ENCODE peak calls at places on chromosomes 12 and 14, in five cellular contexts. U, O, X, W and S are unnamed samples.

GRCh38 chr12:115325858-115326257 is 641.9 kb upstream of the TBX3 start:
- DNase-seq in W (no peak), X (no peak), O (peak; percentile 14), U (no peak), S (no peak)

GRCh38 chr12:120064054-120064940 is 52.3 kb downstream of the RAB35 start:
- DNase-seq in U (peak; percentile 74), W (no peak), X (no peak), O (no peak), S (no peak)

GRCh38 chr14:77980475-77981321 is 180.8 kb downstream of the ADCK1 start:
- DNase-seq in O (no peak), X (peak; percentile 68), U (peak; percentile 62), W (peak; percentile 38), S (peak; percentile 58)

GRCh38 chr12:120739821-120740613 is 14.4 kb downstream of the ACADS start:
- DNase-seq in O (no peak), U (no peak), X (no peak), W (no peak), S (no peak)

GRCh38 chr14:78135450-78135891 is 34.7 kb upstream of the NRXN3 start:
- DNase-seq in O (peak; percentile 24), U (no peak), X (no peak), W (no peak), S (no peak)

GRCh38 chr14:106848330-106849121 is 1322.1 kb downstream of the TMEM121 start:
- DNase-seq in U (peak; percentile 61), X (no peak), W (peak; percentile 41), O (peak; percentile 86), S (no peak)

GRCh38 chr12:89969098-89969497 is 260.5 kb upstream of the ATP2B1 start:
- DNase-seq in X (no peak), W (no peak), O (peak; percentile 88), U (no peak), S (no peak)

GRCh38 chr12:56836800-56837663 is 73.9 kb downstream of the HSD17B6 start:
- DNase-seq in W (no peak), O (peak; percentile 74), X (no peak), U (no peak), S (no peak)

GRCh38 chr14:33972522-33973162 is 21.8 kb upstream of the EGLN3 start:
- DNase-seq in O (no peak), X (peak; percentile 32), U (no peak), W (no peak), S (no peak)

GRCh38 chr12:76520348-76520747 is 39.2 kb downstream of the OSBPL8 start:
- DNase-seq in U (no peak), W (no peak), X (no peak), O (no peak), S (no peak)

GRCh38 chr12:132506730-132507538 is 17.0 kb downstream of the FBRSL1 start:
- DNase-seq in U (no peak), W (peak; percentile 93), X (peak; percentile 76), O (no peak), S (peak; percentile 54)

GRCh38 chr12:131357152-131357747 is 353.6 kb upstream of the SFSWAP start:
- DNase-seq in U (no peak), W (no peak), O (no peak), X (no peak), S (no peak)

GRCh38 chr14:63642656-63643382 is 1.1 kb upstream of the WDR89 start:
- DNase-seq in O (no peak), W (no peak), U (no peak), X (no peak), S (no peak)
- TF ChIP-seq CTCF in O (no peak), W (no peak), U (no peak), X (no peak), S (no peak)

DNA sequence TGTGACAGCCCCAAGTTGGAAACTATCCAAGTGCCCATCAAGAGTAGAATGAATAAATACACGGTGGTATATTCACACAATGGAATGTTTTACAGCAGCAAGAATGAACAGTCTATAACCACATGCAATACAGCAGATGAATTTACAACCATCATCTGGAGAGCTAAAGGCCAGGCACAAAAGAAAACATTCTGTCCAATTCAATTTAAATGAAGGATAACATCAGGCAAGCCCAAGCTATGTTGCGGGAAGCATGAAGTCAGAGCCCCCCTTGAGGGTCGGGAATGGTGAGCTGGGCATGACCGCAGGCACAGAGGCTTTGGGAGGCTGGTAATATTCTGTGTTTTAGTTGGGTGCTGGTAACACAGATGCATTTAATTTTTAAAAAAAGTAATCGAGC is 76.0 kb downstream of the SYNE3 start:
- DNase-seq in X (no peak), W (no peak), U (no peak), O (no peak), S (no peak)
- H3K4me1 ChIP-seq in X (no peaks in the 10 kb centered on the region), W (no peaks in the 10 kb centered on the region), U (peaks cover 32% of the 10 kb centered on the region), O (no peaks in the 10 kb centered on the region), S (peaks cover 9% of the 10 kb centered on the region)

GRCh38 chr12:20528208-20528607 is 159.9 kb downstream of the PDE3A start:
- DNase-seq in W (no peak), U (no peak), O (no peak), X (no peak), S (no peak)
- TF ChIP-seq CTCF in W (no peak), U (no peak), O (no peak), X (peak; percentile 41), S (no peak)

GRCh38 chr12:124420972-124421674 is 126.2 kb downstream of the RFLNA start:
- DNase-seq in O (no peak), U (no peak), W (no peak), X (no peak), S (no peak)
- H3K4me1 ChIP-seq in O (peaks cover 31% of the 10 kb centered on the region), U (peaks cover 6% of the 10 kb centered on the region), W (peaks cover 29% of the 10 kb centered on the region), X (no peaks in the 10 kb centered on the region), S (peaks cover 30% of the 10 kb centered on the region)

DNA sequence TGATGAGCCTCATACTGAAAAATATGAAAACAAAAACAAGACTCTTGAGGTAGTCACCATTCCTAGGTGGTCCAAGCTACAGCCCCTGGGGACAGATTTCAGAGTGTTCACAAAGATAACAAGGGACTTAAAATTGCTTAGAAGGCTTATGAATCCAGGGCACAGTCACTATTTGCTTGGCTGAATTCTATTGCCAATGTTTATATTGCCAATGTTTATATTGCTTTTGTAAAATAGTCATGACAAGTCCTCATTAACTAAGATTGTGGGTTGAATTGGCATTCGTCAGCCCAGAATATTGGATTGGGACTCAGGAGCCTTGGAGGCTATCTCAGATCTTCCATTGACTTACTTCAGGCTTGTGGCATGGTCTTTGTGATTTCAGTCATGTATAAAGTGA is 6.4 kb downstream of the TMEM117 start:
- DNase-seq in X (no peak), U (no peak), O (no peak), W (no peak), S (no peak)
- TF ChIP-seq CTCF in X (no peak), U (no peak), O (no peak), W (no peak), S (no peak)